ENCODE peak calls at places on chromosomes 7 and 10, in five cellular contexts. A, Q, E, N and I are unnamed samples.

GRCh38 chr7:155809332-155809946 is 2.8 kb downstream of the SHH start:
- DNase-seq in Q (no peak), N (no peak), A (no peak), E (no peak), I (no peak)

GRCh38 chr7:80770675-80771081 is 132.2 kb downstream of the CD36 start:
- DNase-seq in N (no peak), A (no peak), Q (no peak), E (no peak), I (no peak)

GRCh38 chr7:94509264-94509878 is at the start of gene CASD1:
- DNase-seq in Q (peak; percentile 17), N (peak; percentile 47), A (peak; percentile 31), E (no peak), I (peak; percentile 28)

GRCh38 chr10:93305122-93305521 is 177.0 kb downstream of the MYOF start:
- DNase-seq in N (no peak), Q (no peak), A (no peak), E (no peak), I (no peak)

GRCh38 chr10:88361494-88361893 is 221.6 kb downstream of the RNLS start:
- DNase-seq in A (no peak), N (no peak), Q (no peak), E (no peak), I (no peak)

GRCh38 chr10:24556746-24557742 is 166.6 kb downstream of the ARHGAP21 start:
- DNase-seq in Q (peak; percentile 82), N (peak; percentile 66), A (peak; percentile 76), E (peak; percentile 15), I (peak; percentile 93)

GRCh38 chr10:106711313-106711906 is 453.1 kb downstream of the SORCS1 start:
- DNase-seq in A (no peak), Q (peak; percentile 13), E (peak; percentile 41), N (peak; percentile 16), I (peak; percentile 35)

GRCh38 chr10:11742779-11743298 is 657 bp downstream of the ECHDC3 start:
- DNase-seq in E (peak; percentile 31), A (no peak), N (no peak), Q (no peak), I (no peak)

GRCh38 chr7:127751062-127751722 is 99.2 kb downstream of the SND1 start:
- DNase-seq in Q (peak; percentile 93), N (peak; percentile 65), A (peak; percentile 80), E (no peak), I (peak; percentile 90)

GRCh38 chr7:143222782-143223181 is 945 bp downstream of the TAS2R40 start:
- DNase-seq in A (no peak), E (no peak), N (no peak), Q (no peak), I (no peak)

GRCh38 chr10:77801474-77802238 is 124.9 kb downstream of the DLG5 start:
- DNase-seq in A (peak; percentile 51), Q (peak; percentile 59), N (peak; percentile 41), E (no peak), I (no peak)

GRCh38 chr7:137850586-137850985 is 3.8 kb upstream of the DGKI start:
- DNase-seq in N (no peak), Q (peak; percentile 32), A (no peak), E (no peak), I (no peak)

GRCh38 chr7:152989889-152990380 is 230.4 kb downstream of the ACTR3B start:
- DNase-seq in N (no peak), A (no peak), Q (peak; percentile 10), E (no peak), I (peak; percentile 14)